ENCODE peak calls at places on chromosomes 1 and 21, in eight cellular contexts. U is Panc1, A is GM12878, V is HepG2, I is K562, R is GM23338, X is HCT116, F is upper lobe of left lung. H is an unnamed sample.

GRCh38 chr1:244111008-244111407 is 59.9 kb downstream of the ZBTB18 start:
- ATAC-seq in U (no peak), A (peak; percentile 38), V (no peak), I (no peak), R (no peak), X (no peak), F (no peak), H (no peak)

GRCh38 chr1:223152399-223152798 is 9.4 kb upstream of the TLR5 start:
- ATAC-seq in U (no peak), A (no peak), V (no peak), I (peak; percentile 35), R (no peak), X (no peak), F (no peak), H (no peak)

GRCh38 chr1:178134061-178134460 is 40.2 kb downstream of the RASAL2 start:
- ATAC-seq in U (peak; percentile 56), A (peak; percentile 58), V (no peak), I (no peak), R (no peak), X (no peak), F (peak; percentile 37), H (peak; percentile 48)

GRCh38 chr21:37398697-37399096 is 32.1 kb downstream of the DYRK1A start:
- ATAC-seq in U (no peak), A (no peak), V (no peak), I (no peak), R (no peak), X (no peak), F (no peak), H (no peak)

GRCh38 chr1:193013005-193013404 is 46.2 kb downstream of the UCHL5 start:
- ATAC-seq in U (no peak), A (no peak), V (no peak), I (peak; percentile 19), R (no peak), X (no peak), F (no peak), H (peak; percentile 77)

GRCh38 chr1:51264470-51264869 is 28.4 kb downstream of the RNF11 start:
- ATAC-seq in U (peak; percentile 36), A (no peak), V (no peak), I (peak; percentile 12), R (no peak), X (peak; percentile 59), F (no peak), H (peak; percentile 34)

GRCh38 chr1:17188217-17188616 is 16.7 kb upstream of the PADI1 start:
- ATAC-seq in U (no peak), A (no peak), V (no peak), I (no peak), R (no peak), X (no peak), F (no peak), H (no peak)

GRCh38 chr1:204961765-204962419 is 81.1 kb upstream of the CNTN2 start:
- ATAC-seq in U (no peak), A (no peak), V (no peak), I (peak; percentile 11), R (no peak), X (no peak), F (no peak), H (no peak)

GRCh38 chr1:109750241-109750882 is 9.5 kb upstream of the GSTM3 start:
- ATAC-seq in U (no peak), A (no peak), V (no peak), I (no peak), R (no peak), X (no peak), F (no peak), H (no peak)

GRCh38 chr1:62037274-62037673 is 157.4 kb upstream of the L1TD1 start:
- ATAC-seq in U (no peak), A (no peak), V (no peak), I (no peak), R (no peak), X (no peak), F (no peak), H (no peak)

GRCh38 chr1:7341145-7341900 is 429.8 kb upstream of the VAMP3 start:
- ATAC-seq in U (no peak), A (no peak), V (no peak), I (no peak), R (no peak), X (no peak), F (no peak), H (no peak)

GRCh38 chr1:84669831-84670230 is 20.4 kb downstream of the SSX2IP start:
- ATAC-seq in U (no peak), A (no peak), V (no peak), I (no peak), R (no peak), X (no peak), F (no peak), H (no peak)

GRCh38 chr1:91199988-91200387 is 178.2 kb upstream of the ZNF644 start:
- ATAC-seq in U (no peak), A (no peak), V (no peak), I (no peak), R (peak; percentile 42), X (no peak), F (no peak), H (no peak)

GRCh38 chr1:109994654-109995053 is 10.1 kb downstream of the AHCYL1 start:
- ATAC-seq in U (no peak), A (no peak), V (no peak), I (no peak), R (no peak), X (no peak), F (no peak), H (peak; percentile 21)

GRCh38 chr1:43857163-43857562 is 76.4 kb upstream of the ARTN start:
- ATAC-seq in U (no peak), A (no peak), V (no peak), I (no peak), R (no peak), X (no peak), F (no peak), H (no peak)

DNA sequence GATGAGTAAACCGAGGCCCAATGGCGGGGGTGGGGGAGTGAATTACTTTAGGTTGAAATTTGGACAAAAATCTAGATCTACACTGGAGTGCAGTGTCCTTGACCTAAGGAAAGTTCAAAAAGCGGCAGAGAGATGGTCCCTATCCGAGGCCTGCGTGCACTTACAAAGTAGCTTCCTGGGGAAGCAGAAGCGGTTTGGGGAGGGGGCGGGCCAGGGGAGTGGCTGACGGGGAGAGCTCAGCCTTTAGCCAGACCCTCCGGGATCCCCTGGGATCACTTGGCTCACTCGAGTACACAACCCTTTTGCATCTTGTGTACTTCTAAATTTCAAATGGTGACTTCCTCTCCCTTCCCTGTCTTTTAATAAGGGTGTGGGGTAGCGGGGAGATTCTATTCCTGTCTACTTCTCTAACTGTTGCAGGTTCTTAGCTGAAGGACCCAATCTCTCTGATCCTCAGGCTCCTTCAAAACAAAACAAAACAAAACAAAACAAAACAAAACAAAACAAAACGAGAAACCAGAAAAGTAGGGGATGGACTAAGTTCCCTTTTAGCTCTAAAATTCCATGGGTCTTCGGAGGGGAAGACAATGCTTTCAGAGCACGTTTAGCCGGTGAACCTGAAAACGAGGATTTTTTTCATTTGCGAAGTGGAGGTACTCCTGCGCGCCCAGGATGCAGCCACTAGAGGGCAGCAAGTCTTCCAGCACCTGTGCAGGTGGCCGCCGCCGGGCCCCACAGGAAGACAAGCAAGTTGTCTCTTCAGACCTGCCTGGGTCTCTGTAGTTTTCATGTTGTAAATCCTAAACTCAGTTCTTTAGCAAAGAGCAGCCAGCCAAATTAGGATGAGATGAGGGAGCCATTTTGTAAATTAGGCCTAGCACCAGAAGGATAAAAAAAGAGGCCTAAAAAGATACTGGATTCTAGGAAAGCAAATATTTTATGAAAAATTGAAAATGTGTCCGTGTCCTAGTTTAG is 17.9 kb upstream of the SNX27 start:
- ATAC-seq in U (peak; percentile 84), A (peak; percentile 99), V (peak; percentile 92), I (peak; percentile 91), R (peak; percentile 99), X (peak; percentile 97), F (peak; percentile 88), H (peak; percentile 65)
- H3K4me3 ChIP-seq in U (no peak overlapping the region), A (no peak overlapping the region), V (peak overlapping the region; percentile 21), I (no peak overlapping the region), R (peak overlapping the region; percentile 60), X (no peak overlapping the region), F (no peak overlapping the region), H (no peak overlapping the region)

DNA sequence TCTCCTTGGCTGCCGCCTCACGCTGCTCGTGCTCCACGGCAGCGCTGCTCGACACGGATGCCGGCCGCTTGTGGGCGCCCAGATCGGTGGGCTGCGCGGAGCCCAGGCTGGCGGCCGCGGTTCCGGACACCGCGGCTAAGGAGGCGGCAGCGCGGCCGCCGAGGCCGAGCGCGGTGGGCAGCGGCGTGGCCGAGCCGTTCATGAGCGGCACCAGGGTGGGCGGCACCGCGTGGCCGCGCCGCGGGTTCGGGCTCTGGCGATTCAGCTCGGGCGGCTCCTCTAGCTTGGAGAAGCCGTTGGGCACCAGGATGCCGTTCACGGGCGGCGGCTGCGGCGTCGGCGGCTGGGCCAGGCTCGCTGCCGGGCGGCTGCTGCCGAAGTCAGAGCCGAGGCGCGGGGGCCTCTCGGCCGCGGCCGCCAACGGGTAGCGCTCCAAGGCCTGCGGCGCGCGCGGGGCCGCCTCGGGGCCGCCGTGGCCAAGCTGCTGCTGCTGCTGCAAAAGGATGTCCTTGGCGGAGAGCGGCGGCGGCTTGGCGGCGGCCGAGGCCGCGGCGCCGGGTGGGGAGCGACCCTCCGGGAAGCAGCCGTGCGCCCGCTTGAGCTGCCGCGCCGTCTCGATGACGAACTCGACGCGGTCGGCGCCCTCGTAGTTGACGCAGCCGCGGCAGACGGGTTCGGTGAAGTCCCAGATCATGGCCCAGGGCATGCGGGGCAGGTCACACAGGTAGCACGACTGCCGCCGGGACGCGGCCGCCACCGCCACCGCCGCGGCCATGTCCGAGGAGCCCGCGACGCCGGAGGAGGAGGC is 1.1 kb downstream of the IRF2BP2 start:
- ATAC-seq in U (peak; percentile 8), A (no peak), V (no peak), I (no peak), R (no peak), X (no peak), F (no peak), H (no peak)
- TF ChIP-seq POLR2AphosphoS5 in U (peak; percentile 62), A (peak; percentile 53), V (peak; percentile 64), I (no peak), R (no peak), X (peak; percentile 67), F (peak; percentile 69), H (peak; percentile 68)

DNA sequence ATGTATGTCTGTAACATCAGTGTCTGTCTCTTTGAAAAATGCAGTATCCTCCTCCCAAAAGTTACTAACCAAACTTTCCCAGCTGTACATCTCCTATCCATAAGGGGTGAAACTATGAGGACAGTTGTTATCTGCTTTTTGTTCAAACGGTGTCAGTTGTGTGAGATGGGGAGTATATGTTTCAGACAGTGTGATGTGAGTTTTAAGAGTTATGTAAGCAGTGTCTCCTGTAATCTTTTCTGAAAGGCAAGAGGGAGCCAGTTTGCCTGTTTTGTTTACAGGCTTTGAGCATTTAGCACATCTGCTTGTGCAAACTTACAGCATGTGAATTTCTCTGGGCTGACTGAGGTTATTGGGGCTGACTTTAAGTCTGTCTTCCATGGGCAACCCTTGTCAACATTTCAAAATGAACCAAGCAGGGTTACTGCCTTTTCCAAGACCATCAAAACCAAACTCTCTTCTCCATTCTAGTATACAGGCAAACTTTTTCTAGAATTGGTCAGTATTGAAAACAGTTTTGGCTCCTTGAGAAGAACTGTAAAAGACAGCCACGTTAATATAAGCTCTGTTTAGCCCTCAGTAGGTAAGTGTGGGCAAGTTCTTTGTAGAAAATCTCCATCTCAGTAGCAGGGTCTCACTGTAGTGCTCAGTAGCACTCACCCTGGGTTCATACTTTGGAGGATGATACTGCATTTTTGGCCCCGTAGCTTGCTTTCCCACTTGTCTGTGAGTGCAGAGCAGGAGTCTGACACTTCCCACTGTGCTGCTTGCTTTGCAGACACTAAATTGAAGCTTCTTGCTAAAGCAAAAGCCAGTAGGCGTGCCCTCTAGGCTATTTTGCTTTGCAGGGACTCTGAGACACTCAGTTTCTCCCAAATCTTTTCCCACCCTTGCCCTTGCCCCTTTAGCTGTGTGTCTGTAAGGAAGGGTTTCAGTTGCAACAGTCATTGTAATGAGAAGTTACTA is 34.5 kb upstream of the CACYBP start:
- ATAC-seq in U (no peak), A (peak; percentile 4), V (no peak), I (peak; percentile 84), R (peak; percentile 45), X (no peak), F (peak; percentile 44), H (peak; percentile 44)
- H3K27ac ChIP-seq in U (no peak overlapping the region), A (no peak overlapping the region), V (peak overlapping the region; percentile 19), I (peak overlapping the region; percentile 88), R (peak overlapping the region; percentile 72), X (no peak overlapping the region), F (peak overlapping the region; percentile 80), H (peak overlapping the region; percentile 67)

GRCh38 chr1:89939059-89939570 is 55.8 kb upstream of the ZNF326 start:
- ATAC-seq in U (no peak), A (no peak), V (no peak), I (no peak), R (peak; percentile 57), X (no peak), F (no peak), H (no peak)
- H3K4me3 ChIP-seq in U (no peak overlapping the region), A (no peak overlapping the region), V (no peak overlapping the region), I (no peak overlapping the region), R (no peak overlapping the region), X (no peak overlapping the region), F (no peak overlapping the region), H (no peak overlapping the region)